ENCODE peak calls at places on chromosomes 3 and 15, in seven cellular contexts. L, B, J, A, C, S and R are unnamed samples.

GRCh38 chr15:36106640-36107335 is 472.6 kb upstream of the CDIN1 start:
- DNase-seq in L (no peak), B (no peak), J (no peak), A (no peak), C (peak), S (no peak), R (no peak)

GRCh38 chr3:45125550-45126026 is 20.6 kb downstream of the CDCP1 start:
- DNase-seq in L (peak), B (no peak), J (no peak), A (no peak), C (no peak), S (no peak), R (peak)

GRCh38 chr3:177836671-177837070 is 639.4 kb upstream of the TBL1XR1 start:
- DNase-seq in L (peak), B (no peak), J (peak), A (no peak), C (peak), S (no peak), R (peak)

GRCh38 chr3:156307704-156308103 is 187.3 kb downstream of the KCNAB1 start:
- DNase-seq in L (peak), B (no peak), J (peak), A (no peak), C (peak), S (no peak), R (peak)

GRCh38 chr3:133371181-133371580 is 28.7 kb upstream of the BFSP2 start:
- DNase-seq in L (no peak), B (no peak), J (no peak), A (no peak), C (no peak), S (no peak), R (no peak)

GRCh38 chr15:43441316-43441715 is 51.6 kb downstream of the TP53BP1 start:
- DNase-seq in L (no peak), B (no peak), J (peak), A (no peak), C (peak), S (no peak), R (peak)

GRCh38 chr3:43707998-43708397 is 17.3 kb downstream of the ABHD5 start:
- DNase-seq in L (peak), B (no peak), J (peak), A (no peak), C (peak), S (no peak), R (peak)

GRCh38 chr3:39000008-39000450 is 51.7 kb downstream of the SCN11A start:
- DNase-seq in L (peak), B (no peak), J (peak), A (no peak), C (peak), S (peak), R (peak)

GRCh38 chr15:81297147-81297572 is 26.8 kb downstream of the STARD5 start:
- DNase-seq in L (peak), B (no peak), J (no peak), A (no peak), C (peak), S (no peak), R (peak)

GRCh38 chr15:50865515-50866370 is 42.7 kb upstream of the AP4E1 start:
- DNase-seq in L (no peak), B (no peak), J (no peak), A (no peak), C (no peak), S (no peak), R (no peak)

GRCh38 chr15:98413973-98414546 is 234.3 kb upstream of the IGF1R start:
- DNase-seq in L (no peak), B (no peak), J (no peak), A (no peak), C (no peak), S (no peak), R (no peak)

GRCh38 chr3:122484985-122485384 is 29.8 kb downstream of the KPNA1 start:
- DNase-seq in L (peak), B (no peak), J (peak), A (no peak), C (peak), S (no peak), R (peak)

GRCh38 chr3:73608805-73609641 is 15.7 kb downstream of the PDZRN3 start:
- DNase-seq in L (peak), B (no peak), J (no peak), A (no peak), C (peak), S (no peak), R (no peak)

GRCh38 chr3:45870099-45870498 is 16.2 kb upstream of the CCR9 start:
- DNase-seq in L (no peak), B (no peak), J (no peak), A (no peak), C (no peak), S (no peak), R (no peak)

GRCh38 chr15:82999426-82999825 is 12.0 kb downstream of the C15orf40 start:
- DNase-seq in L (no peak), B (no peak), J (no peak), A (no peak), C (no peak), S (no peak), R (no peak)

GRCh38 chr15:90099072-90099867 is 3.0 kb downstream of the IDH2 start:
- DNase-seq in L (no peak), B (no peak), J (no peak), A (no peak), C (no peak), S (no peak), R (no peak)

GRCh38 chr15:64742921-64743320 is 32.5 kb downstream of the RBPMS2 start:
- DNase-seq in L (no peak), B (no peak), J (no peak), A (no peak), C (no peak), S (no peak), R (no peak)

GRCh38 chr15:64738231-64739095 is 36.9 kb downstream of the RBPMS2 start:
- DNase-seq in L (no peak), B (no peak), J (no peak), A (no peak), C (no peak), S (no peak), R (no peak)

GRCh38 chr15:64739216-64739976 is 36.0 kb downstream of the RBPMS2 start:
- DNase-seq in L (no peak), B (no peak), J (no peak), A (no peak), C (no peak), S (no peak), R (no peak)

GRCh38 chr15:64742385-64742784 is 33.0 kb downstream of the RBPMS2 start:
- DNase-seq in L (no peak), B (no peak), J (no peak), A (no peak), C (no peak), S (no peak), R (no peak)

DNA sequence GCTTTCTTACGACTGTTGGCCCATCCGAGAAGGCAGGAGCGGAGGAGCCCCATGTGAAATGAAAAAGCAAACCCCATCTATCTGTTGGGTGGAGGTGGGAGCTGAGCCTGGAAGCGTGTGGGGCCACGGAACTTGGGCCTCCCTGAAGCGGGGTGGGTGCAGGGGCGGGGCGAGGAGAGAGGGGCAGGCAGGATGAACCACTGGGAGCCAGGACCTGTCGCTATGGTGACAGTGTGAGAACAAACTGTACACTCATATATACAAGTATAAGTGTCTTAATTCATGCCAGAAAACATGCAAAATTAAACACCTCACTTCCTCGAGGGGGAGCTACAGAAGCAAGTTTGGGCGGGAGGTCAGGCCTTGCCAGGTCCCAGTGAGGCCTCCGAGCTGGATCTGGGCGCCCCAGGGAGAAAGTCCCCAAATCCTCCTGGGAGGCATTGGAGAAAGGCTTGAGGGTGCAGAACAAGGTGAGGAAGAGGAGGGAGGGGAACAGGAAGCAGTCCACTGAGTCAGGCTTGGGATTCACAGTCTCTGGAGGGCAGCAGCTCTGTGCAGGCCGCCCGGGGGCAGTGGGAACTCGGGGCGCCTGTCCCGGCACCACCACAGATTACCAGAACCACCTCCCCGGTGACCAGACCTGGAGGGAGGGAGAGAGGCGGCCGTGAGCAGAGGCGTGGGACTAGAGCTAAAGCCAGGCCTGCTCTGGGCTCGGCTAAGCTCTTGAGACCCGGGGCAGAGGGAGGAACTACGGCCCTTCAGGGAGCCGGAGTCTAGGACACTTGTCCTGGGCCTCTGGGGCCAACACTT is 34.8 kb downstream of the RBPMS2 start:
- DNase-seq in L (peak), B (no peak), J (peak), A (no peak), C (peak), S (no peak), R (peak)
- TF ChIP-seq CTCF in L (peak), B (no peak), J (peak), A (no peak), C (peak), S (peak), R (no peak)

GRCh38 chr3:69309810-69310209 is 76.1 kb downstream of the FRMD4B start:
- DNase-seq in L (peak), B (no peak), J (peak), A (no peak), C (peak), S (no peak), R (peak)
- TF ChIP-seq CTCF in L (peak), B (peak), J (peak), A (no peak), C (peak), S (peak), R (peak)

GRCh38 chr3:112654492-112654891 is 13.5 kb upstream of the CCDC80 start:
- DNase-seq in L (no peak), B (no peak), J (no peak), A (no peak), C (no peak), S (no peak), R (no peak)

GRCh38 chr3:112653881-112654300 is 12.9 kb upstream of the CCDC80 start:
- DNase-seq in L (peak), B (no peak), J (peak), A (no peak), C (peak), S (no peak), R (peak)

GRCh38 chr3:112653209-112653871 is 12.4 kb upstream of the CCDC80 start:
- DNase-seq in L (peak), B (no peak), J (peak), A (no peak), C (peak), S (no peak), R (peak)

GRCh38 chr3:112656045-112656444 is 15.1 kb upstream of the CCDC80 start:
- DNase-seq in L (no peak), B (no peak), J (peak), A (no peak), C (no peak), S (no peak), R (no peak)

GRCh38 chr3:112654979-112655378 is 14.0 kb upstream of the CCDC80 start:
- DNase-seq in L (no peak), B (no peak), J (peak), A (no peak), C (no peak), S (no peak), R (no peak)
- TF ChIP-seq CTCF in L (peak), B (peak), J (no peak), A (no peak), C (peak), S (peak), R (no peak)

DNA sequence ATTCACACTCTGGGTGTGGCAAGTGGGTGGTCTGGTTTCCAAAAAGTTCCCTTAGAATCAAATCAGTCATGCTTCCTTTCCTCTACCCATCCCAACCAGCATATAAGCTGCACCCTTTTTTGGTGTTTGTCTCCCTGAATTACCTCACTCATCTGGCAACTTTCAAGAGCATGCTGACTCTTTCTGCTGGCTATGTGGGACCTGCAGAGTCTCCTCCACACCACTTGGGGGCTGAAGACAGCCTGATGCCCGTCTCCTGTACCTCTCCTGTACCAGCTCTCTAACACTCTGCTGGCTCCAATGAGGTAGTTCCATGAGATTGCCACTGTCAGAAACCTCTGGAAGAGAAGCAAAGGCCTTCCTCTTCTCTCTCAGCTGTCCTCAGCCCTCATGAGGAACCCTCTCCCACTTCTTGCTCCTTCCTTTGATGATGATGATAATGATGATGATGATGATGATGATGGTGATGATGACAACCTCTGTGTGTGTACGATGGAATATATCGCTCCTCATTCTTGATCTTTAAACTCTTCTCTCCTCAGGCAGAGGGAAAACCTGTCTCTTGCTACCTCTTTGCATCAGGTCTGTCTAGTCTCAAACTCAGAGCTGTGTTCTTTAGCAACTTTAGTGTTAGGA is 257.4 kb downstream of the ZNF621 start:
- DNase-seq in L (no peak), B (no peak), J (no peak), A (no peak), C (no peak), S (no peak), R (peak)
- TF ChIP-seq CTCF in L (no peak), B (no peak), J (no peak), A (no peak), C (no peak), S (peak), R (no peak)